ENCODE peak calls at places on chromosomes 7 and 10, in ten cellular contexts. One of them, this sample, is unnamed. For H3K36me3, the result is how much of the 10 kb centered on the place peaks cover.

GRCh38 chr10:69845574-69846251 is 44.0 kb downstream of the COL13A1 start:
- DNase-seq in A673: peak
- DNase-seq in ovary: no peak
- DNase-seq in aorta: peak
- DNase-seq in CD8-positive, alpha-beta memory T cell: no peak
- DNase-seq in psoas muscle: peak
- DNase-seq in pancreas: no peak
- DNase-seq in prostate gland: peak
- DNase-seq in ascending aorta: peak
- DNase-seq in left ventricle myocardium inferior: peak
- DNase-seq in this sample: no peak

GRCh38 chr7:130337410-130337971 is 7.1 kb upstream of the CPA5 start:
- DNase-seq in A673: no peak
- DNase-seq in ovary: no peak
- DNase-seq in aorta: no peak
- DNase-seq in CD8-positive, alpha-beta memory T cell: no peak
- DNase-seq in psoas muscle: no peak
- DNase-seq in pancreas: peak
- DNase-seq in prostate gland: no peak
- DNase-seq in ascending aorta: no peak
- DNase-seq in left ventricle myocardium inferior: no peak
- DNase-seq in this sample: no peak

GRCh38 chr7:114082934-114083647 is 164.3 kb upstream of the PPP1R3A start:
- DNase-seq in A673: peak
- DNase-seq in ovary: peak
- DNase-seq in aorta: peak
- DNase-seq in CD8-positive, alpha-beta memory T cell: no peak
- DNase-seq in psoas muscle: no peak
- DNase-seq in pancreas: peak
- DNase-seq in prostate gland: no peak
- DNase-seq in ascending aorta: peak
- DNase-seq in left ventricle myocardium inferior: peak
- DNase-seq in this sample: peak

GRCh38 chr7:50633414-50633710 is 68.2 kb upstream of the DDC start:
- DNase-seq in A673: no peak
- DNase-seq in ovary: no peak
- DNase-seq in aorta: no peak
- DNase-seq in CD8-positive, alpha-beta memory T cell: no peak
- DNase-seq in psoas muscle: no peak
- DNase-seq in pancreas: no peak
- DNase-seq in prostate gland: no peak
- DNase-seq in ascending aorta: no peak
- DNase-seq in left ventricle myocardium inferior: no peak
- DNase-seq in this sample: no peak

GRCh38 chr7:31052504-31052840 is 364 bp downstream of the ADCYAP1R1 start:
- DNase-seq in A673: no peak
- DNase-seq in ovary: no peak
- DNase-seq in aorta: no peak
- DNase-seq in CD8-positive, alpha-beta memory T cell: no peak
- DNase-seq in psoas muscle: no peak
- DNase-seq in pancreas: no peak
- DNase-seq in prostate gland: no peak
- DNase-seq in ascending aorta: no peak
- DNase-seq in left ventricle myocardium inferior: no peak
- DNase-seq in this sample: no peak

GRCh38 chr7:43439631-43440401 is 143.1 kb upstream of the STK17A start:
- DNase-seq in A673: peak
- DNase-seq in ovary: no peak
- DNase-seq in aorta: no peak
- DNase-seq in CD8-positive, alpha-beta memory T cell: peak
- DNase-seq in psoas muscle: no peak
- DNase-seq in pancreas: peak
- DNase-seq in prostate gland: no peak
- DNase-seq in ascending aorta: no peak
- DNase-seq in left ventricle myocardium inferior: no peak
- DNase-seq in this sample: peak

GRCh38 chr10:48507494-48507893 is 97.4 kb downstream of the ARHGAP22 start:
- DNase-seq in A673: no peak
- DNase-seq in ovary: no peak
- DNase-seq in aorta: no peak
- DNase-seq in CD8-positive, alpha-beta memory T cell: no peak
- DNase-seq in psoas muscle: no peak
- DNase-seq in pancreas: no peak
- DNase-seq in prostate gland: no peak
- DNase-seq in ascending aorta: no peak
- DNase-seq in left ventricle myocardium inferior: no peak
- DNase-seq in this sample: no peak

GRCh38 chr7:93359520-93360198 is 127.5 kb downstream of the VPS50 start:
- DNase-seq in A673: no peak
- DNase-seq in ovary: no peak
- DNase-seq in aorta: no peak
- DNase-seq in CD8-positive, alpha-beta memory T cell: no peak
- DNase-seq in psoas muscle: no peak
- DNase-seq in pancreas: no peak
- DNase-seq in prostate gland: no peak
- DNase-seq in ascending aorta: no peak
- DNase-seq in left ventricle myocardium inferior: no peak
- DNase-seq in this sample: no peak

GRCh38 chr10:3781458-3782098 is 3.4 kb downstream of the KLF6 start:
- DNase-seq in A673: no peak
- DNase-seq in ovary: no peak
- DNase-seq in aorta: peak
- DNase-seq in CD8-positive, alpha-beta memory T cell: peak
- DNase-seq in psoas muscle: peak
- DNase-seq in pancreas: no peak
- DNase-seq in prostate gland: no peak
- DNase-seq in ascending aorta: peak
- DNase-seq in left ventricle myocardium inferior: peak
- DNase-seq in this sample: peak

GRCh38 chr10:75887369-75887768 is 455.9 kb downstream of the LRMDA start:
- DNase-seq in A673: no peak
- DNase-seq in ovary: no peak
- DNase-seq in aorta: no peak
- DNase-seq in CD8-positive, alpha-beta memory T cell: no peak
- DNase-seq in psoas muscle: no peak
- DNase-seq in pancreas: no peak
- DNase-seq in prostate gland: no peak
- DNase-seq in ascending aorta: no peak
- DNase-seq in left ventricle myocardium inferior: no peak
- DNase-seq in this sample: no peak

GRCh38 chr10:124472071-124472470 is 10.4 kb downstream of the LHPP start:
- DNase-seq in A673: no peak
- DNase-seq in ovary: no peak
- DNase-seq in aorta: no peak
- DNase-seq in CD8-positive, alpha-beta memory T cell: no peak
- DNase-seq in psoas muscle: no peak
- DNase-seq in pancreas: no peak
- DNase-seq in prostate gland: no peak
- DNase-seq in ascending aorta: no peak
- DNase-seq in left ventricle myocardium inferior: no peak
- DNase-seq in this sample: no peak
- H3K36me3 ChIP-seq in A673: under half
- H3K36me3 ChIP-seq in ovary: under half
- H3K36me3 ChIP-seq in aorta: under half
- H3K36me3 ChIP-seq in CD8-positive, alpha-beta memory T cell: under half
- H3K36me3 ChIP-seq in psoas muscle: under half
- H3K36me3 ChIP-seq in pancreas: under half
- H3K36me3 ChIP-seq in prostate gland: under half
- H3K36me3 ChIP-seq in ascending aorta: under half
- H3K36me3 ChIP-seq in left ventricle myocardium inferior: under half
- H3K36me3 ChIP-seq in this sample: under half

DNA sequence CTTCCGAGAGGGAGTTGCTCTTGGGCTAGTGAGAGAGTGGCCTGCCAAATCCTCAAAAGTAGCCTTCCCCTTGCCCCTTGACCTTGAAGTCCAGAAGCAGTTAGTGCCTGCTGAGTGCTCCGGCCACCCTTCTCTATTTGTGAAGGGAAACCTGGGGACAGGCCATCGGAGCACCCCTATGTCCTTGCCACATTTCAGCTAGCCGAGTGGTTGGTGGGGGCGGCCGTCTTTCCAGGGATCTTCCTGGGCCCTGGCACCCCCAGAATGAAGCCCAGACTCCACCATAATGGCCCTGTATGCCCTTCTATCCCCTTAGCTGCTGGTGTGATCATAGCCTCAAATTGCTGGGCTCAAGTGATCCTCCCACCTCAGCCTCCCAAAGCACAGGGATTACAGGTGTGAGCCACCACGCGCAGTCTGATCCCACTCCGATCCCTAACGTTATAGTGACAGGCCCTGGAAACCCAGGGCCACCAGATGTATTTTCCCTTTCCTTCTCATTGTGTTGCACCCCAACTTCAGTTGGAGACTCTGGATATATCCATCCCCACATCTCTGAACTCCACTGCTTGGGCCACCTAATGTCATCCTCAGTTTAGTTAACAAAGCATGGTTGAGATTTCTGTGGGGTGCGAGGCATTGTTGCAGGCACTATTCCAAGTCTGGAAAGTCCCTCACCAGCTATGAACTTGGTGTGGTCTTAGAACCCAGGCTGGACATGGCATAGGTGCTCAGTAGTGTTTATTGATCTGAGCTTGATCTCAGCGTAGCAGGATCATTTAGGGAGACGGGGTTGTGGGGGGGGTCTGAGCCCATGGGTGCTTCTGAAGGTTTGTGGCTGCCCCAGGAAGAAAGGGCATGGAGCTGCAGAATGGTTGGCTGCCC is 1.6 kb downstream of the TSPAN14 start:
- DNase-seq in A673: no peak
- DNase-seq in ovary: no peak
- DNase-seq in aorta: peak
- DNase-seq in CD8-positive, alpha-beta memory T cell: peak
- DNase-seq in psoas muscle: no peak
- DNase-seq in pancreas: no peak
- DNase-seq in prostate gland: no peak
- DNase-seq in ascending aorta: no peak
- DNase-seq in left ventricle myocardium inferior: no peak
- DNase-seq in this sample: no peak
- H3K36me3 ChIP-seq in A673: under half
- H3K36me3 ChIP-seq in ovary: under half
- H3K36me3 ChIP-seq in aorta: under half
- H3K36me3 ChIP-seq in CD8-positive, alpha-beta memory T cell: under half
- H3K36me3 ChIP-seq in psoas muscle: under half
- H3K36me3 ChIP-seq in pancreas: under half
- H3K36me3 ChIP-seq in prostate gland: under half
- H3K36me3 ChIP-seq in ascending aorta: under half
- H3K36me3 ChIP-seq in left ventricle myocardium inferior: under half
- H3K36me3 ChIP-seq in this sample: under half

GRCh38 chr10:111007486-111007885 is 69.3 kb upstream of the ADRA2A start:
- DNase-seq in A673: no peak
- DNase-seq in ovary: no peak
- DNase-seq in aorta: no peak
- DNase-seq in CD8-positive, alpha-beta memory T cell: no peak
- DNase-seq in psoas muscle: no peak
- DNase-seq in pancreas: no peak
- DNase-seq in prostate gland: no peak
- DNase-seq in ascending aorta: no peak
- DNase-seq in left ventricle myocardium inferior: no peak
- DNase-seq in this sample: no peak
- H3K36me3 ChIP-seq in A673: under half
- H3K36me3 ChIP-seq in ovary: under half
- H3K36me3 ChIP-seq in aorta: under half
- H3K36me3 ChIP-seq in CD8-positive, alpha-beta memory T cell: under half
- H3K36me3 ChIP-seq in psoas muscle: under half
- H3K36me3 ChIP-seq in pancreas: under half
- H3K36me3 ChIP-seq in prostate gland: under half
- H3K36me3 ChIP-seq in ascending aorta: under half
- H3K36me3 ChIP-seq in left ventricle myocardium inferior: half or more
- H3K36me3 ChIP-seq in this sample: half or more

GRCh38 chr7:16616542-16616941 is 29.0 kb downstream of the ANKMY2 start:
- DNase-seq in A673: no peak
- DNase-seq in ovary: no peak
- DNase-seq in aorta: no peak
- DNase-seq in CD8-positive, alpha-beta memory T cell: no peak
- DNase-seq in psoas muscle: no peak
- DNase-seq in pancreas: peak
- DNase-seq in prostate gland: no peak
- DNase-seq in ascending aorta: no peak
- DNase-seq in left ventricle myocardium inferior: no peak
- DNase-seq in this sample: no peak

GRCh38 chr7:16616122-16616521 is 29.4 kb downstream of the ANKMY2 start:
- DNase-seq in A673: no peak
- DNase-seq in ovary: no peak
- DNase-seq in aorta: no peak
- DNase-seq in CD8-positive, alpha-beta memory T cell: no peak
- DNase-seq in psoas muscle: no peak
- DNase-seq in pancreas: no peak
- DNase-seq in prostate gland: no peak
- DNase-seq in ascending aorta: no peak
- DNase-seq in left ventricle myocardium inferior: no peak
- DNase-seq in this sample: no peak

GRCh38 chr7:16609842-16610450 is 35.6 kb downstream of the ANKMY2 start:
- DNase-seq in A673: no peak
- DNase-seq in ovary: no peak
- DNase-seq in aorta: no peak
- DNase-seq in CD8-positive, alpha-beta memory T cell: no peak
- DNase-seq in psoas muscle: no peak
- DNase-seq in pancreas: no peak
- DNase-seq in prostate gland: no peak
- DNase-seq in ascending aorta: no peak
- DNase-seq in left ventricle myocardium inferior: no peak
- DNase-seq in this sample: no peak

GRCh38 chr7:16615234-16615633 is 30.3 kb downstream of the ANKMY2 start:
- DNase-seq in A673: no peak
- DNase-seq in ovary: no peak
- DNase-seq in aorta: no peak
- DNase-seq in CD8-positive, alpha-beta memory T cell: no peak
- DNase-seq in psoas muscle: no peak
- DNase-seq in pancreas: no peak
- DNase-seq in prostate gland: no peak
- DNase-seq in ascending aorta: no peak
- DNase-seq in left ventricle myocardium inferior: no peak
- DNase-seq in this sample: no peak

DNA sequence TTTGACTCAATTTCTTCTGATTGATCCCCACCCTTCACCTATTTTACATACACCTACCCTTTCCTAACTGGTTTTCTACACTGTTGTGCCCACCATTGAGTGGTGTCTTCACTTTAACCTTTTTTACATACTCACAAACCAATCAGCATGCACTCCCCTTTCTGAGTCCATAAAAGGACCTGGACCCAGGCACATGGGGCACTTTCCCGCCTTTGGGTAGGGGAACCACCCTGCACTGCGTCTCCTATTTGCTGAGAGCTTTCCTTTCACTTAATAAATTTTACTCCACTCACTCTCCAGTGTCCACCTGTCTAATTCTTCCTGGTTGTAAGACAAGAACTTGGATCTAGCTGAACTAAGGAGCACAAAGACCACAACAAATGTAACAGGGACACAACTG is 33.8 kb downstream of the ANKMY2 start:
- DNase-seq in A673: no peak
- DNase-seq in ovary: no peak
- DNase-seq in aorta: no peak
- DNase-seq in CD8-positive, alpha-beta memory T cell: no peak
- DNase-seq in psoas muscle: no peak
- DNase-seq in pancreas: no peak
- DNase-seq in prostate gland: no peak
- DNase-seq in ascending aorta: no peak
- DNase-seq in left ventricle myocardium inferior: no peak
- DNase-seq in this sample: no peak
- H3K36me3 ChIP-seq in A673: under half
- H3K36me3 ChIP-seq in ovary: under half
- H3K36me3 ChIP-seq in aorta: under half
- H3K36me3 ChIP-seq in CD8-positive, alpha-beta memory T cell: under half
- H3K36me3 ChIP-seq in psoas muscle: under half
- H3K36me3 ChIP-seq in pancreas: under half
- H3K36me3 ChIP-seq in prostate gland: under half
- H3K36me3 ChIP-seq in ascending aorta: under half
- H3K36me3 ChIP-seq in left ventricle myocardium inferior: half or more
- H3K36me3 ChIP-seq in this sample: under half